ENCODE peak calls at places on chromosomes 11 and 22, in six cellular contexts. E is heart left ventricle, T is endothelial cell of umbilical vein, O is endothelial cell, S is psoas muscle, Z is fibroblast of pulmonary artery. Q is an unnamed sample.

GRCh38 chr22:38080847-38081635 is 2.9 kb downstream of the SLC16A8 start:
- DNase-seq in E (no peak), T (peak), O (peak), S (peak), Z (peak), Q (no peak)

GRCh38 chr11:71908218-71908617 is 20.2 kb downstream of the XNDC1N start:
- DNase-seq in E (no peak), T (no peak), O (no peak), S (no peak), Z (no peak), Q (no peak)

GRCh38 chr22:47801541-47802245 is 1039.2 kb downstream of the TBC1D22A start:
- DNase-seq in E (no peak), T (no peak), O (no peak), S (no peak), Z (no peak), Q (no peak)

GRCh38 chr11:71484248-71485062 is 31.5 kb downstream of the NADSYN1 start:
- DNase-seq in E (no peak), T (no peak), O (no peak), S (no peak), Z (no peak), Q (no peak)

GRCh38 chr11:3184732-3185347 is 19.7 kb upstream of the OSBPL5 start:
- DNase-seq in E (no peak), T (no peak), O (no peak), S (no peak), Z (no peak), Q (no peak)

GRCh38 chr11:23751280-23751679 is 745.6 kb upstream of the LUZP2 start:
- DNase-seq in E (no peak), T (no peak), O (no peak), S (no peak), Z (no peak), Q (no peak)

GRCh38 chr22:37982938-37983859 is 1.2 kb downstream of the SOX10 start:
- DNase-seq in E (no peak), T (no peak), O (peak), S (no peak), Z (no peak), Q (no peak)

GRCh38 chr11:121958978-121959340 is 157.1 kb downstream of the BLID start:
- DNase-seq in E (no peak), T (no peak), O (no peak), S (no peak), Z (no peak), Q (no peak)

GRCh38 chr22:37368058-37368457 is 59.2 kb downstream of the ELFN2 start:
- DNase-seq in E (no peak), T (no peak), O (no peak), S (no peak), Z (no peak), Q (no peak)

GRCh38 chr22:43455861-43456260 is 44.0 kb downstream of the MPPED1 start:
- DNase-seq in E (no peak), T (no peak), O (no peak), S (no peak), Z (no peak), Q (no peak)

GRCh38 chr11:22189660-22190059 is 3.2 kb upstream of the ANO5 start:
- DNase-seq in E (no peak), T (no peak), O (no peak), S (no peak), Z (no peak), Q (no peak)

GRCh38 chr11:57214087-57214395 is 23.0 kb downstream of the APLNR start:
- DNase-seq in E (no peak), T (no peak), O (no peak), S (no peak), Z (peak), Q (no peak)

GRCh38 chr11:43810929-43811596 is 69.6 kb upstream of the ALKBH3 start:
- DNase-seq in E (no peak), T (no peak), O (no peak), S (no peak), Z (peak), Q (no peak)

GRCh38 chr11:56917708-56918450 is 70.8 kb upstream of the OR5AK2 start:
- DNase-seq in E (no peak), T (no peak), O (no peak), S (no peak), Z (peak), Q (no peak)

GRCh38 chr22:19090183-19090582 is 32.0 kb downstream of the DGCR2 start:
- DNase-seq in E (no peak), T (no peak), O (no peak), S (no peak), Z (no peak), Q (no peak)

GRCh38 chr22:26542831-26543230 is 30.6 kb upstream of the TFIP11 start:
- DNase-seq in E (no peak), T (no peak), O (no peak), S (no peak), Z (no peak), Q (no peak)

GRCh38 chr11:121321614-121322243 is 29.2 kb downstream of the SC5D start:
- DNase-seq in E (peak), T (no peak), O (no peak), S (no peak), Z (peak), Q (peak)

GRCh38 chr22:35887296-35887875 is 141.2 kb downstream of the RBFOX2 start:
- DNase-seq in E (no peak), T (no peak), O (no peak), S (no peak), Z (no peak), Q (no peak)

GRCh38 chr11:26322335-26323067 is 9.4 kb upstream of the ANO3 start:
- DNase-seq in E (no peak), T (no peak), O (no peak), S (no peak), Z (no peak), Q (no peak)

GRCh38 chr22:45473626-45474237 is 29.0 kb upstream of the FBLN1 start:
- DNase-seq in E (peak), T (no peak), O (no peak), S (no peak), Z (no peak), Q (no peak)

GRCh38 chr11:58192229-58192628 is 3.4 kb downstream of the OR9Q2 start:
- DNase-seq in E (no peak), T (no peak), O (no peak), S (no peak), Z (no peak), Q (no peak)

GRCh38 chr11:45100338-45100737 is 46.1 kb upstream of the PRDM11 start:
- DNase-seq in E (no peak), T (peak), O (no peak), S (no peak), Z (peak), Q (no peak)

GRCh38 chr11:75214411-75214821 is 26.2 kb upstream of the TPBGL start:
- DNase-seq in E (peak), T (peak), O (peak), S (peak), Z (peak), Q (peak)

GRCh38 chr11:100847696-100848216 is 160.7 kb downstream of the ARHGAP42 start:
- DNase-seq in E (no peak), T (no peak), O (no peak), S (no peak), Z (no peak), Q (no peak)

GRCh38 chr11:37712246-37712645 is 1114.2 kb upstream of the RAG2 start:
- DNase-seq in E (no peak), T (no peak), O (no peak), S (no peak), Z (peak), Q (no peak)

GRCh38 chr11:122697636-122698167 is 42.2 kb downstream of the UBASH3B start:
- DNase-seq in E (no peak), T (no peak), O (no peak), S (no peak), Z (peak), Q (peak)

GRCh38 chr22:36577019-36577418 is 48.1 kb upstream of the EIF3D start:
- DNase-seq in E (no peak), T (no peak), O (no peak), S (no peak), Z (peak), Q (no peak)

GRCh38 chr11:125423247-125423849 is 72.7 kb downstream of the FEZ1 start:
- DNase-seq in E (no peak), T (no peak), O (no peak), S (no peak), Z (no peak), Q (peak)

GRCh38 chr11:62592989-62593421 is 1.7 kb upstream of the TUT1 start:
- DNase-seq in E (no peak), T (no peak), O (no peak), S (peak), Z (no peak), Q (no peak)

GRCh38 chr11:77407613-77408012 is 66.3 kb downstream of the PAK1 start:
- DNase-seq in E (peak), T (peak), O (no peak), S (peak), Z (peak), Q (no peak)

GRCh38 chr11:86632499-86633269 is 39.7 kb downstream of the ME3 start:
- DNase-seq in E (no peak), T (peak), O (peak), S (peak), Z (peak), Q (no peak)
- TF ChIP-seq CTCF in E (no peak), T (no peak), O (no peak), S (peak), Z (peak), Q (no peak)

GRCh38 chr11:20671856-20672546 is 2.6 kb downstream of the NELL1 start:
- DNase-seq in E (no peak), T (no peak), O (no peak), S (no peak), Z (peak), Q (peak)
- TF ChIP-seq CTCF in E (no peak), T (no peak), O (no peak), S (no peak), Z (peak), Q (no peak)

GRCh38 chr11:126731526-126731925 is 269.0 kb downstream of the KIRREL3 start:
- DNase-seq in E (no peak), T (no peak), O (no peak), S (no peak), Z (no peak), Q (no peak)
- TF ChIP-seq CTCF in E (no peak), T (no peak), O (no peak), S (no peak), Z (no peak), Q (no peak)

GRCh38 chr11:117986981-117987495 is 844 bp downstream of the IL10RA start:
- DNase-seq in E (no peak), T (no peak), O (no peak), S (no peak), Z (no peak), Q (peak)

GRCh38 chr11:117983163-117983475 is 3.1 kb upstream of the IL10RA start:
- DNase-seq in E (no peak), T (no peak), O (no peak), S (no peak), Z (no peak), Q (no peak)

GRCh38 chr11:117984471-117984870 is 1.7 kb upstream of the IL10RA start:
- DNase-seq in E (no peak), T (no peak), O (no peak), S (no peak), Z (no peak), Q (no peak)

GRCh38 chr11:117989351-117990102 is 3.3 kb downstream of the IL10RA start:
- DNase-seq in E (no peak), T (no peak), O (no peak), S (no peak), Z (no peak), Q (no peak)

GRCh38 chr11:117985953-117986887 is at the start of gene IL10RA:
- DNase-seq in E (peak), T (peak), O (peak), S (peak), Z (peak), Q (peak)
- TF ChIP-seq CTCF in E (no peak), T (no peak), O (no peak), S (no peak), Z (no peak), Q (no peak)

GRCh38 chr22:24706050-24706449 is 68.5 kb downstream of the PIWIL3 start:
- DNase-seq in E (no peak), T (peak), O (peak), S (no peak), Z (peak), Q (no peak)

GRCh38 chr22:24706732-24707476 is 67.6 kb downstream of the PIWIL3 start:
- DNase-seq in E (no peak), T (no peak), O (no peak), S (no peak), Z (no peak), Q (no peak)

GRCh38 chr22:24703101-24703500 is 71.4 kb downstream of the PIWIL3 start:
- DNase-seq in E (peak), T (no peak), O (no peak), S (no peak), Z (peak), Q (no peak)

DNA sequence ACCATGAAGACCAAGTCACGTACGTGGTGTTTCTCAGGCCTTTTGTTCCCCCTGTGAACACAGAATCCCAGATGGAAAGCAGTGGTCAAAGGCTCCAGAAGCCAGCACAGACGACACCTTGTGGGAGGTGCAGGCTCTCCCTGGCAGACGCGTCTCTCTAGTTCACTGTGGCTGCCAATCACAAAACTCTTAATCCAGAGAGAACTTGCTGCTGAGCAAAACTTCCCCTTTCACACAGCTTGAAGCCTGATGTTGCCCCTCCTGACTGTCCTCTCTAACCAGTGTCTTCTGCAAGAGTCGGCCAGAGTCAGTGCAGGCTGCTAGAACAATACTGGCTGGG is 67.1 kb downstream of the PIWIL3 start:
- DNase-seq in E (no peak), T (no peak), O (no peak), S (no peak), Z (no peak), Q (no peak)
- TF ChIP-seq CTCF in E (no peak), T (no peak), O (no peak), S (no peak), Z (no peak), Q (no peak)

GRCh38 chr22:23231471-23232093 is 51.3 kb downstream of the BCR start:
- DNase-seq in E (no peak), T (no peak), O (no peak), S (no peak), Z (no peak), Q (no peak)
- TF ChIP-seq CTCF in E (no peak), T (no peak), O (no peak), S (no peak), Z (no peak), Q (no peak)

GRCh38 chr11:108726077-108726800 is 61.4 kb downstream of the DDX10 start:
- DNase-seq in E (no peak), T (no peak), O (no peak), S (no peak), Z (no peak), Q (no peak)
- TF ChIP-seq CTCF in E (no peak), T (no peak), O (no peak), S (no peak), Z (no peak), Q (no peak)

GRCh38 chr22:49692499-49693225 is 135.0 kb downstream of the BRD1 start:
- DNase-seq in E (no peak), T (no peak), O (no peak), S (no peak), Z (no peak), Q (no peak)
- TF ChIP-seq CTCF in E (no peak), T (no peak), O (no peak), S (no peak), Z (no peak), Q (no peak)